ENCODE peak calls at places on chromosome 5, in five cellular contexts. K, M, X, A and B are unnamed samples.

GRCh38 chr5:136703706-136704105 is 338.4 kb upstream of the TRPC7 start:
- DNase-seq in K (peak), M (no peak), X (no peak), A (no peak), B (no peak)

GRCh38 chr5:132446621-132447020 is 44.0 kb downstream of the IRF1 start:
- DNase-seq in K (no peak), M (no peak), X (peak), A (no peak), B (no peak)

GRCh38 chr5:10030219-10030831 is 219.4 kb downstream of the ATPSCKMT start:
- DNase-seq in K (peak), M (no peak), X (no peak), A (no peak), B (peak)

GRCh38 chr5:883475-884181 is 9.0 kb downstream of the BRD9 start:
- DNase-seq in K (no peak), M (no peak), X (no peak), A (no peak), B (no peak)

GRCh38 chr5:120306331-120306730 is 157.8 kb upstream of the PRR16 start:
- DNase-seq in K (peak), M (no peak), X (no peak), A (no peak), B (peak)

GRCh38 chr5:135565691-135566421 is 12.9 kb downstream of the CXCL14 start:
- DNase-seq in K (peak), M (peak), X (peak), A (peak), B (peak)

GRCh38 chr5:123367739-123368138 is 55.5 kb downstream of the CEP120 start:
- DNase-seq in K (peak), M (no peak), X (peak), A (no peak), B (peak)

GRCh38 chr5:51652980-51653379 is 269.7 kb downstream of the ISL1 start:
- DNase-seq in K (peak), M (no peak), X (no peak), A (no peak), B (peak)

GRCh38 chr5:14464661-14465060 is 116.9 kb upstream of the OTULINL start:
- DNase-seq in K (no peak), M (no peak), X (no peak), A (no peak), B (no peak)